ENCODE peak calls at places on chromosomes 1 and 21, in seven cellular contexts. Z is keratinocyte; V is pulmonary artery endothelial cell; D is head of caudate nucleus; R is HFF-Myc; X is stromal cell of bone marrow; L is activated T-helper 1 cell treated with anti-CD3 and anti-CD28 coated beads, Interleukin-2, amount 50 U/mL, for 16 hours. E is an unnamed sample.

GRCh38 chr1:160363010-160363409 is 3.9 kb upstream of the NHLH1 start:
- DNase-seq in Z (no peak), V (no peak), D (no peak), R (no peak), X (no peak), L (no peak), E (no peak)

GRCh38 chr21:36973986-36974850 is 7.7 kb upstream of the HLCS start:
- DNase-seq in Z (no peak), V (no peak), D (no peak), R (no peak), X (no peak), L (no peak), E (no peak)

GRCh38 chr1:30085814-30086770 is 637.3 kb downstream of the MATN1 start:
- DNase-seq in Z (no peak), V (no peak), D (peak; percentile 51), R (no peak), X (no peak), L (no peak), E (peak; percentile 53)

GRCh38 chr1:214541206-214541605 is 10.2 kb downstream of the PTPN14 start:
- DNase-seq in Z (no peak), V (no peak), D (no peak), R (no peak), X (no peak), L (no peak), E (no peak)

GRCh38 chr21:46057111-46057709 is 40.7 kb upstream of the COL6A2 start:
- DNase-seq in Z (no peak), V (no peak), D (no peak), R (no peak), X (no peak), L (no peak), E (peak; percentile 49)

GRCh38 chr1:178151831-178152230 is 57.9 kb downstream of the RASAL2 start:
- DNase-seq in Z (peak; percentile 58), V (no peak), D (no peak), R (no peak), X (no peak), L (no peak), E (no peak)

GRCh38 chr1:20212685-20213331 is 26.5 kb upstream of the PLA2G2C start:
- DNase-seq in Z (no peak), V (no peak), D (peak; percentile 69), R (no peak), X (no peak), L (peak; percentile 17), E (peak; percentile 64)

GRCh38 chr1:219038398-219038797 is 135.3 kb upstream of the LYPLAL1 start:
- DNase-seq in Z (no peak), V (no peak), D (no peak), R (no peak), X (no peak), L (no peak), E (no peak)

GRCh38 chr1:115070993-115071661 is 18.2 kb downstream of the TSPAN2 start:
- DNase-seq in Z (no peak), V (no peak), D (no peak), R (no peak), X (no peak), L (no peak), E (no peak)

GRCh38 chr21:14763695-14764064 is 217.6 kb upstream of the SAMSN1 start:
- DNase-seq in Z (no peak), V (no peak), D (no peak), R (no peak), X (no peak), L (no peak), E (no peak)

GRCh38 chr1:58769809-58770345 is 14.0 kb downstream of the JUN start:
- DNase-seq in Z (no peak), V (no peak), D (no peak), R (no peak), X (no peak), L (no peak), E (no peak)

GRCh38 chr1:23217421-23218115 is at the start of gene HTR1D:
- DNase-seq in Z (no peak), V (no peak), D (peak; percentile 41), R (no peak), X (no peak), L (no peak), E (peak; percentile 15)

GRCh38 chr1:10186453-10187319 is 23.7 kb upstream of the KIF1B start:
- DNase-seq in Z (no peak), V (no peak), D (no peak), R (peak; percentile 59), X (no peak), L (no peak), E (no peak)

GRCh38 chr1:4711944-4712343 is 57.5 kb downstream of the AJAP1 start:
- DNase-seq in Z (no peak), V (no peak), D (no peak), R (no peak), X (no peak), L (no peak), E (no peak)

GRCh38 chr1:201469645-201470074 is 672 bp upstream of the PHLDA3 start:
- DNase-seq in Z (no peak), V (no peak), D (no peak), R (no peak), X (no peak), L (no peak), E (no peak)

GRCh38 chr21:28454978-28455600 is 537.6 kb downstream of the LTN1 start:
- DNase-seq in Z (no peak), V (no peak), D (no peak), R (no peak), X (peak; percentile 73), L (no peak), E (no peak)

GRCh38 chr21:26900980-26901379 is 55.8 kb upstream of the ADAMTS1 start:
- DNase-seq in Z (no peak), V (no peak), D (no peak), R (no peak), X (no peak), L (no peak), E (no peak)

GRCh38 chr1:20472860-20473711 is 12.9 kb downstream of the CAMK2N1 start:
- DNase-seq in Z (no peak), V (no peak), D (peak; percentile 88), R (no peak), X (no peak), L (no peak), E (peak; percentile 76)

GRCh38 chr1:10132316-10132715 is 78.1 kb upstream of the KIF1B start:
- DNase-seq in Z (no peak), V (no peak), D (no peak), R (no peak), X (no peak), L (no peak), E (no peak)

GRCh38 chr1:166969074-166969677 is 6.2 kb downstream of the ILDR2 start:
- DNase-seq in Z (no peak), V (no peak), D (no peak), R (no peak), X (no peak), L (no peak), E (no peak)

GRCh38 chr21:43600642-43601397 is 58.5 kb downstream of the HSF2BP start:
- DNase-seq in Z (no peak), V (no peak), D (no peak), R (no peak), X (no peak), L (no peak), E (no peak)

GRCh38 chr1:98188769-98189168 is 267.9 kb upstream of the DPYD start:
- DNase-seq in Z (no peak), V (no peak), D (no peak), R (no peak), X (no peak), L (no peak), E (no peak)